ENCODE peak calls at places on chromosomes 2 and 18, in four cellular contexts. X is sigmoid colon, Y is stomach, Z is GM12878. O is an unnamed sample.

GRCh38 chr18:42447688-42448087 is 492.7 kb downstream of the PIK3C3 start:
- DNase-seq in X (no peak), Y (no peak), Z (no peak), O (no peak)

GRCh38 chr2:145012214-145012670 is 492.3 kb upstream of the ZEB2 start:
- DNase-seq in X (peak; percentile 78), Y (no peak), Z (no peak), O (no peak)

GRCh38 chr2:60608679-60609078 is 55.2 kb upstream of the BCL11A start:
- DNase-seq in X (no peak), Y (no peak), Z (no peak), O (no peak)

GRCh38 chr2:20439193-20439475 is 7.7 kb upstream of the RHOB start:
- DNase-seq in X (peak; percentile 45), Y (peak; percentile 55), Z (no peak), O (no peak)

GRCh38 chr2:1591461-1591770 is 152.9 kb downstream of the PXDN start:
- DNase-seq in X (no peak), Y (no peak), Z (no peak), O (no peak)

GRCh38 chr18:79151191-79151590 is 82.0 kb downstream of the ATP9B start:
- DNase-seq in X (no peak), Y (no peak), Z (no peak), O (no peak)

GRCh38 chr2:98654702-98655488 is 46.5 kb downstream of the UNC50 start:
- DNase-seq in X (no peak), Y (no peak), Z (no peak), O (no peak)

GRCh38 chr2:128466377-128467175 is 147.9 kb upstream of the HS6ST1 start:
- DNase-seq in X (peak; percentile 90), Y (peak; percentile 64), Z (no peak), O (no peak)

GRCh38 chr2:96301897-96302296 is 3.4 kb downstream of the SNRNP200 start:
- DNase-seq in X (no peak), Y (no peak), Z (no peak), O (no peak)

GRCh38 chr18:8049147-8049546 is 482.0 kb downstream of the PTPRM start:
- DNase-seq in X (no peak), Y (no peak), Z (no peak), O (no peak)

GRCh38 chr2:240722376-240722775 is 30.7 kb downstream of the AQP12A start:
- DNase-seq in X (no peak), Y (no peak), Z (no peak), O (no peak)

GRCh38 chr2:240724431-240724830 is 32.8 kb downstream of the AQP12A start:
- DNase-seq in X (no peak), Y (no peak), Z (no peak), O (no peak)

GRCh38 chr2:240722796-240723735 is 31.4 kb downstream of the AQP12A start:
- DNase-seq in X (no peak), Y (no peak), Z (no peak), O (no peak)

GRCh38 chr2:240725266-240726060 is 33.8 kb downstream of the AQP12A start:
- DNase-seq in X (no peak), Y (no peak), Z (no peak), O (no peak)

DNA sequence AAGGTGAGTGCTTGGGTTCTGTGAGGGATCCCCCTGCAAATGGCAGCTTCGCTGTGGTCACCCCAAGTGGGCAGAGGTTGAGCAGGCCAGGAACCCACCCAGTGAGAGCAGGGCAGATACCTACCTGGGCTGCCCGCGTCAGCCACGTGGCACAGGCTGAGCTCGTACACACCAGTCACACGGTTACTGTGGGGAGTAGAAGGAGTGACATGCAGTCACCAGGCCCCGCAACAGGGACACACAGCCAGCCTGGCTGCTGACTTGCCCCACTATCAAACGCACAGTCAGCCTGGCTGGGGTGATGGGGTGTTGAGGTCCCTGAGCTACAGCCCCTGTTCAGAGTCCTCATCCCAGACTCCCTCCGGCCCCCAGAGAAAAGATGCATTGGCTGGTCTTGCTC is 32.2 kb downstream of the AQP12A start:
- DNase-seq in X (no peak), Y (no peak), Z (no peak), O (no peak)
- TF ChIP-seq POLR2AphosphoS5 in X (no peak), Y (no peak), Z (no peak), O (no peak)

GRCh38 chr18:48928787-48929186 is 22.0 kb downstream of the SMAD7 start:
- DNase-seq in X (no peak), Y (peak; percentile 75), Z (peak; percentile 72), O (peak; percentile 77)

GRCh38 chr18:48931680-48932461 is 18.9 kb downstream of the SMAD7 start:
- DNase-seq in X (no peak), Y (no peak), Z (peak; percentile 58), O (peak; percentile 58)

GRCh38 chr18:48930926-48931325 is 19.8 kb downstream of the SMAD7 start:
- DNase-seq in X (no peak), Y (no peak), Z (no peak), O (no peak)

GRCh38 chr18:48929212-48929612 is 21.6 kb downstream of the SMAD7 start:
- DNase-seq in X (no peak), Y (no peak), Z (no peak), O (no peak)

GRCh38 chr18:48929951-48930713 is 20.6 kb downstream of the SMAD7 start:
- DNase-seq in X (peak; percentile 84), Y (peak; percentile 74), Z (no peak), O (no peak)
- TF ChIP-seq POLR2A in X (peak; percentile 22), Y (no peak), Z (no peak), O (no peak)

GRCh38 chr2:193668557-193669323 is 1474.0 kb upstream of the TMEFF2 start:
- DNase-seq in X (no peak), Y (no peak), Z (peak; percentile 11), O (no peak)

GRCh38 chr2:193670478-193670877 is 1475.7 kb upstream of the TMEFF2 start:
- DNase-seq in X (no peak), Y (no peak), Z (no peak), O (no peak)
- TF ChIP-seq POLR2AphosphoS5 in X (no peak), Y (no peak), Z (no peak), O (no peak)

DNA sequence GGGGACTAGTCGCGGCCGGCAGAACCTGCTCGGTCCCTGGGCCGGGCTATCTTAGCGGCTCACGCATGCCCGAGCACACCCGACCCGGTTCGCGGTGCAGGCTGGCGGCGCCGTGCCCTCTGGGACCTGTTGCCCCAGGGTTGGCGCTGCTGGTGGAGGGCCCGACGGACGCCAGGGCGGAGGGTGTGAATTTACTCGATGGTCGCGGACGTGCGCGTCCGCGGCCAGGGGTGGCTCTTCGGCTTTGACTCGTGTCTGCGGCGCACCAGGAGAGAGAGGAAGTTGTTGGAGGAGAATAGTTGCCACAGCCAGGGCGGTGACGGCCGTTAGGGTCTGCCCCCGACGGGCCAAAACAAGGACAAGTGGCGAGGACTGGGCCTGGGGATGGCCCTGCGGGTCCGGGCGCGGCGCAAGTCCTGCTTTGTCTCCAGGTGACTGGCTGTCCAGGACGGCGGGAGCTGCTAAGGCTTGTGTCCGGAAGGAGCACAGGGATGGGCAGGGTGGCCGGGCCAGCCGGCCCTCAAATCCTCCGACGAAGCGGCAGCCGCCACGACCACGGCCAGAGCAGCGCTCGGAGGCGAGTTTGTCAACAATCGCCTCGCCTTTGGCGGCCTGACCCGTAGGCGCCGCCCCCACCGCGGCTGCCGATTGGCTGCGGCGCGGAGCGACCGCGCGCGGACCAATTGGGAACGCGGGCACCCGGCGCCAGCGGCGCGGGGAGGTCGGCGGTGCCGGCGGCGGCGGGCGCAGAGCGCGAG is 1.3 kb downstream of the BCL2L11 start:
- DNase-seq in X (peak; percentile 92), Y (peak; percentile 91), Z (no peak), O (peak; percentile 72)
- TF ChIP-seq POLR2A in X (peak; percentile 49), Y (peak; percentile 39), Z (peak; percentile 24), O (peak; percentile 20)

DNA sequence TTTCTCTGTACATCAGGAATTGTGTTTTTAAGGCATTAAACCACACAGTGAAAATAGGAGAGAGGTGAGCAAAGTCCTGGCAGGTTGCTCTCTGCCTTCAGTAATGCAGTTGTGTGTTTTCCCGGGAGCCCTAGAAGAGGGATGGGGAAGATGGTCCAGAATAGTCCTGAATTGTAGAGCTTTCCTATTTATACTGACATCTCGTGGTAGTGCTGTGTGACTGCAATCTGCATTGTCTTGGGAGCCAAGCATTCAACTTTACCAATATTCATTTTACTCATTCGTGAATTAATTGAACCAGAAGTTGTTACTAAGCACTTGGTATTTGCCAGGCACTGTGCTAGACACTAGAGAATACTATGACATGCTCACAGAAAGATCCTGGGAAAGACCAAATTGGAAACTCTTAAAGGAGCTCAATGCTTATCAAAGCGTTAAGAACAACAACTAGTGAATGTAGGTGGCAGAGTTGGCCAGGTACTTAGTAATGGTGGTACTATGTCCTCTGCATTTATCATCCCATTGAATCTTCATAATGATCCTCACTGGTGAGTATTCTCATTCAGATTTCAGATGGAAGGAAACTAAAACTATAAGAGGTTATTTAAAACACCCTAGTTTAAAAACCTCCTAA is 214.6 kb downstream of the TRIB2 start:
- DNase-seq in X (no peak), Y (no peak), Z (no peak), O (no peak)
- TF ChIP-seq POLR2AphosphoS5 in X (no peak), Y (no peak), Z (no peak), O (no peak)

GRCh38 chr2:65231892-65232477 is 4.4 kb downstream of the ACTR2 start:
- DNase-seq in X (no peak), Y (no peak), Z (no peak), O (no peak)

GRCh38 chr2:65227035-65227470 is 578 bp upstream of the ACTR2 start:
- DNase-seq in X (no peak), Y (no peak), Z (no peak), O (no peak)

GRCh38 chr2:65231121-65231520 is 3.5 kb downstream of the ACTR2 start:
- DNase-seq in X (no peak), Y (no peak), Z (no peak), O (no peak)

GRCh38 chr2:65228249-65228750 is 669 bp downstream of the ACTR2 start:
- DNase-seq in X (no peak), Y (no peak), Z (peak; percentile 46), O (no peak)

GRCh38 chr2:65227471-65228248 is at the start of gene ACTR2:
- DNase-seq in X (peak; percentile 98), Y (peak; percentile 96), Z (peak; percentile 90), O (peak; percentile 63)
- TF ChIP-seq POLR2A in X (peak; percentile 82), Y (peak; percentile 80), Z (peak; percentile 98), O (peak; percentile 98)

GRCh38 chr2:159600752-159601151 is 15.6 kb downstream of the BAZ2B start:
- DNase-seq in X (no peak), Y (no peak), Z (no peak), O (no peak)
- TF ChIP-seq POLR2AphosphoS5 in X (no peak), Y (no peak), Z (no peak), O (no peak)

GRCh38 chr2:219388127-219388844 is 574 bp upstream of the DNPEP start:
- DNase-seq in X (peak; percentile 100), Y (peak; percentile 99), Z (peak; percentile 83), O (peak; percentile 89)
- TF ChIP-seq POLR2A in X (no peak), Y (no peak), Z (no peak), O (no peak)

DNA sequence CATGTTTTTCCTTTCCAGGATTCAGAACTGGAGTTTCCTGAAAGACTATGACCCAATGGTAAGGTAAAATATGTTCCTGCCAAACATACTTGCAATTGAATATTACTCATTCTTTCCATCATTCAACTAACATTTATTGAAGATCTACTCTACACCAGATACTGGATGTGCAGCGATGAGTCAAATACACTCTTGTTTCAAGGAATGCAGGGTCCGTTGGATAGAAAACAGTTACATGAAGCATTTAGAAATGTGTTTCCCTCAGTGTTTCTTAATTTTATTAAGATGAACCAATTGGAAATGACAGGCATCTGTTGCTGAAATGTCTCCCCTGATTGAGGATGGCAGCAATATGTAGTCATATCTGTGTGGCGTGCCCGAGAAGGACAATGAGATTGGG is 14.8 kb upstream of the SLC66A3 start:
- DNase-seq in X (no peak), Y (no peak), Z (no peak), O (no peak)
- TF ChIP-seq POLR2AphosphoS5 in X (no peak), Y (no peak), Z (no peak), O (no peak)

O was measured in GM12892.